ENCODE peak calls at places on chromosome 1, in four cellular contexts. F, Z, B and P are unnamed samples.

GRCh38 chr1:30562559-30562958 is 160.8 kb downstream of the MATN1 start:
- DNase-seq in B (no peak), F (no peak), Z (no peak), P (no peak)

GRCh38 chr1:62377043-62377562 is 57.9 kb upstream of the KANK4 start:
- DNase-seq in Z (no peak), B (no peak), F (no peak), P (peak)

GRCh38 chr1:233610628-233611027 is 3.3 kb upstream of the KCNK1 start:
- DNase-seq in Z (no peak), B (no peak), F (no peak), P (no peak)

GRCh38 chr1:145993618-145994390 is 2.6 kb downstream of the TXNIP start:
- DNase-seq in B (no peak), F (no peak), Z (no peak), P (no peak)

GRCh38 chr1:94819584-94819944 is 593 bp upstream of the SLC44A3 start:
- DNase-seq in B (no peak), F (no peak), Z (no peak), P (no peak)

GRCh38 chr1:13664451-13664850 is 35.5 kb upstream of the PRDM2 start:
- DNase-seq in Z (no peak), F (no peak), B (no peak), P (no peak)

GRCh38 chr1:207868769-207869721 is 41.9 kb downstream of the CD34 start:
- DNase-seq in F (peak), B (peak), Z (peak), P (peak)

GRCh38 chr1:113372546-113372945 is 17.8 kb upstream of the MAGI3 start:
- DNase-seq in B (no peak), Z (no peak), F (no peak), P (no peak)

GRCh38 chr1:87113313-87113712 is 198.9 kb downstream of the HS2ST1 start:
- DNase-seq in B (no peak), Z (no peak), F (peak), P (no peak)

GRCh38 chr1:61566177-61566576 is 158.8 kb downstream of the TM2D1 start:
- DNase-seq in Z (no peak), F (no peak), B (no peak), P (no peak)

GRCh38 chr1:203402609-203403337 is 51.9 kb upstream of the FMOD start:
- DNase-seq in B (no peak), Z (no peak), F (peak), P (no peak)

GRCh38 chr1:98001764-98002163 is 80.9 kb upstream of the DPYD start:
- DNase-seq in B (no peak), F (peak), Z (no peak), P (no peak)

GRCh38 chr1:3736708-3737107 is 15.5 kb upstream of the CCDC27 start:
- DNase-seq in F (no peak), B (no peak), Z (no peak), P (no peak)

GRCh38 chr1:2587071-2587859 is 688 bp downstream of the PRXL2B start:
- DNase-seq in B (no peak), F (peak), Z (peak), P (no peak)

GRCh38 chr1:84103197-84103992 is 40.7 kb upstream of the PRKACB start:
- DNase-seq in F (peak), B (no peak), Z (peak), P (no peak)

GRCh38 chr1:5189384-5189783 is 535.0 kb downstream of the AJAP1 start:
- DNase-seq in F (no peak), B (no peak), Z (no peak), P (no peak)

GRCh38 chr1:109623601-109624161 is 4.0 kb downstream of the AMPD2 start:
- DNase-seq in B (no peak), F (no peak), Z (no peak), P (peak)

GRCh38 chr1:50418600-50419109 is 4.6 kb downstream of the DMRTA2 start:
- DNase-seq in F (no peak), Z (no peak), B (no peak), P (no peak)

GRCh38 chr1:211738709-211739301 is 63.4 kb upstream of the NEK2 start:
- DNase-seq in Z (peak), F (no peak), B (no peak), P (no peak)

GRCh38 chr1:221418346-221418745 is 323.5 kb downstream of the DUSP10 start:
- DNase-seq in Z (no peak), F (peak), B (no peak), P (no peak)

GRCh38 chr1:75273110-75273509 is 138.9 kb downstream of the LHX8 start:
- DNase-seq in F (no peak), B (no peak), Z (no peak), P (no peak)

GRCh38 chr1:143497374-143497747 is 474.4 kb downstream of the FAM72C start:
- DNase-seq in B (no peak), Z (no peak), F (no peak), P (no peak)

GRCh38 chr1:40662864-40663263 is 2.6 kb downstream of the RIMS3 start:
- DNase-seq in Z (peak), F (no peak), B (no peak), P (no peak)

GRCh38 chr1:117642963-117643362 is 37.1 kb downstream of the TENT5C start:
- DNase-seq in B (peak), F (no peak), Z (peak), P (no peak)

GRCh38 chr1:100535264-100535663 is 2.7 kb upstream of the GPR88 start:
- DNase-seq in F (no peak), Z (no peak), B (no peak), P (no peak)

DNA sequence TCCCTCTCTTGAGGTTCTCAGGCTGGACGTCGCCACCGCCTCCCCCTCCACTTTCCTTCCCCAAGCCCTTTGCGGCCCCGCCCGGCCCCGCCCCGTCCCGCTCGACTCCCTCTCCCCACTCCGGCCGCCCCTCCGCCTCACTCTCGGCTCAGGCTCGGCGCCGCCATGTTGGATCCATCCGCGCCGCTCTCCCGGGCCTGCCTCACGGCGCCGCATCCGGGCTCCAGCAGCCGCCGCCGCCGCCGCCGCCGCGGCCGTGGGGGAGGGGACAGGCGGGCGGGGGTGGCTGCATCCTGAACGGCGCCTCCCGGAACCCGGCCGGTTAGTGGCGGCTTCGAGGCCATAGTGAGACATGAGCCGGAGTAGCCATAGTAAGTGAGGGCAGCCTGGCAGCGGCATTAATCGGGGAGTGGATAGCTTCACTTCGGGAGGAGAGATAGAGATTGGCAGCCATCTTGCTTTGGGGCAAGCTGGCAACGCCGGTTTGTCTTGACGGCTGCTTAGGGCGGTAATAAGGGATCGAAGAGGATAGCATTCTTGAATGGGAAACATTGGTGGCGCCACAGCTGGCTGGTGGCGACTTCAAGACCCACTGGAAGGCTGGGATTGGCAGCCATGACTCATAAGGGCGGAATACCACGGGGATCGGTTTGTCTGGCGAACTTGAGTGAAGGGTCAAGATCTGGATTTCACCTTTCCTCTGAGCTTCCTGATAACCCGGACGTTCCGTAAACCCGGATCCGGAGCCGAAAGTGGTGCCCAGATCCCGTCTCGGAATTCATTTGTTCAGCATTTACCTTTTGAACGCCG is at the start of gene DEDD:
- DNase-seq in F (peak), Z (peak), B (peak), P (peak)
- TF ChIP-seq CTCF in F (no peak), Z (no peak), B (no peak), P (peak)

DNA sequence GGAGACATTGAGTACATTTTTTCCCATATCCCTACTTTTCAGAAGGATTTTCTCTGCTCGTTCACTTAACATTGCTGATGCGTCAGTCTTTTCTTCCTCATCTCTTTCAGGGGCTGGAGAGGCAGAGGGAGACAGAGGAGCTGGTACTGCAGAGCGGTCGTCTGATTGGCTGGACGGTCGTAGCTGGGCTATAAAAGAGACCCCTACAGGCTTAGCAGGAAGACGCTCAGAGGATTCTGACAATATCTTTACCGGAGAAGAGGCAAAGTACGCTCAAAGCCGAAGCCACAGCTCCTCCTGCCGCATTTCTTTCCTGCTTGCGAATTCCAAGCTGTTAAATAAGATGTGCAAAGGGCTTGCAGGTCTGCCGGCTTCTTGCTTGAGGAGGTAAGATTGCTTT is at the start of gene RGS4:
- DNase-seq in B (no peak), F (peak), Z (no peak), P (peak)
- TF ChIP-seq CTCF in B (no peak), F (peak), Z (no peak), P (peak)

GRCh38 chr1:181181792-181182585 is 93.5 kb downstream of the IER5 start:
- DNase-seq in Z (no peak), B (peak), F (no peak), P (peak)
- TF ChIP-seq CTCF in Z (no peak), B (no peak), F (no peak), P (no peak)

GRCh38 chr1:1014896-1015681 is 1.8 kb downstream of the ISG15 start:
- DNase-seq in Z (peak), B (no peak), F (no peak), P (no peak)
- TF ChIP-seq CTCF in Z (peak), B (no peak), F (peak), P (peak)

GRCh38 chr1:225343618-225344017 is 84.2 kb downstream of the LBR start:
- DNase-seq in F (peak), Z (no peak), B (no peak), P (no peak)
- TF ChIP-seq CTCF in F (peak), Z (no peak), B (no peak), P (peak)

GRCh38 chr1:111199329-111199728 is 1.1 kb downstream of the DENND2D start:
- DNase-seq in B (no peak), Z (no peak), F (no peak), P (no peak)
- TF ChIP-seq CTCF in B (no peak), Z (no peak), F (no peak), P (no peak)

DNA sequence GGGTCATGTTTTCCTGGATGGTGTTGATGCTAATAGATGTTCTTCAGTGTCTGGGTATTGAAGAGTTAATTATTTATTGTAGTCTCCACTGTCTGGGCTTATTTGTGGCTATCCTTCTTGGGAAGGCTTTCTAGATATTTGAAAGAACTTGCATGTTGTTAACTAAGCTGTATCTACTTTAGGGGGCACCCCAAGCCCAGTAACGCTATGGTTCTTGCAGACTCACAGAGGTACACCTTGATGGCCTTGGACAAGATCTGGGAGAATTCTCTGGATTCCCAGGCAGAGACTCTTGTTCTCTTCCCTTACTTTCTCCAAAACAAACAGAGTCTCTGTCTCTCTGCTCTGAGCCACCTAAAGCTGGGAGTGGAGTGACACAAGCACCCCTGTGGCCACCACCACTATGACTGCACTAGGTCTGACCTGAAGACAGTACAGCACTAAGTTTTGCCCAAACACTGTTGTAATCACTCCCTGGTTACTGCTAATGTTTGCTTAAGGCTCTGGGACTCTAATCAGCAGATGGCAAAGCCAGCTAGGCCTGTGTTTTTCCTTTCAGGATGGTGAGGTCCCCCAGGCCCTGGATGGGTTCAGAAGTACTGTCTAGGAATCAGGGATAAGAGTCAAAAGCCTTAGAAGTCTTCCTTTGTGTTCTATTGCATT is 76.5 kb upstream of the C1orf21 start:
- DNase-seq in F (no peak), B (no peak), Z (peak), P (no peak)
- TF ChIP-seq CTCF in F (no peak), B (no peak), Z (no peak), P (no peak)

DNA sequence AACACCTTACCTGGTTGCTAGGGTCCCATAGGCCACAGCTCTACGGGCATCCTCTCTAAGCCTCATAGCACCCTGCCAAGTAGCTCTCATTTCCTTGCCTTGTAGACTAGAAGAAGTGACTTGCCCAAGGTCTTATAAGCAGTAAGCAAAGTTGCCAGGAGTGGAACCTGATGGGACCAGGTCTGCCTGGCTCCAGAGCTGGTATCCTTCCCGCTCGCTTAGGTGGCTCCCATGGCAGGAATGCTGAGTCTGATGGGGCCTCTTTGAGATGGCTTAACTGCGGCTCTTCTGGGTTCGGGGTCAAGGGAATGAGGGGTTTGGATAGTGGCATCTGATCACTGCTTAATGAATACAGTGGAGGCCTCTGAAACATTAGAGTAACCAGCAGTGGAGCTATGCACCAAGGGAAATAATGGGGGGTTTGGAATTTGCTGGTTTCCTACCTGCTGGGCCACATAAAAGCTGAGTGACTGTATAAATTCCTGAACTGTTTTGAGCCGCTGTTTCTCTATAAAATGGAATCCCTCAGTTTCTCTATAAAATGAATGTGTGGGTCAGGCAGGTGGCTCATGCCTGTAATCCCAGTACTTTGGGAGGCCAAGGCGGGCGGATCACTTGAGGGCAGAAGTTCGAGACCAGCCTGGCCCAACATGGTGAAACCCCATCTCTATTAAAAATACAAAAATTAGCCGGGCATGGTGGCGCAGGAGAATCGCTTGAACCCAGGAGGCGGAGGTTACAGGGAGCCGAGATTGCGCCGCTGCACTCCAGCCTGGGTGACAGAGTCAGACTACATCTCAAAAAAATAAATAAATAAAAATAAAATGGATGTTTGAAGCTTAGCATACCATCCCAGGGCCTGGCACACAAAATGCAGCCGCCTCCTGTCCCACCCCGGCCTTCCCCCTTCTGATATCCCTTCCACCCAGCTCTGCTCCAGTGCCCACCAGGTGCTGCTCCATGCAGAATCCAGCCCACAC is 12.4 kb downstream of the FAM151A start:
- DNase-seq in F (no peak), Z (no peak), B (no peak), P (no peak)
- TF ChIP-seq CTCF in F (no peak), Z (no peak), B (no peak), P (no peak)

GRCh38 chr1:20359451-20360330 is 69.0 kb downstream of the VWA5B1 start:
- DNase-seq in B (no peak), F (no peak), Z (peak), P (no peak)

GRCh38 chr1:20362856-20363255 is 72.2 kb downstream of the VWA5B1 start:
- DNase-seq in F (no peak), B (no peak), Z (no peak), P (no peak)

GRCh38 chr1:20361401-20361800 is 70.7 kb downstream of the VWA5B1 start:
- DNase-seq in Z (no peak), F (peak), B (no peak), P (no peak)

GRCh38 chr1:20358761-20359263 is 68.1 kb downstream of the VWA5B1 start:
- DNase-seq in Z (no peak), B (no peak), F (peak), P (no peak)

DNA sequence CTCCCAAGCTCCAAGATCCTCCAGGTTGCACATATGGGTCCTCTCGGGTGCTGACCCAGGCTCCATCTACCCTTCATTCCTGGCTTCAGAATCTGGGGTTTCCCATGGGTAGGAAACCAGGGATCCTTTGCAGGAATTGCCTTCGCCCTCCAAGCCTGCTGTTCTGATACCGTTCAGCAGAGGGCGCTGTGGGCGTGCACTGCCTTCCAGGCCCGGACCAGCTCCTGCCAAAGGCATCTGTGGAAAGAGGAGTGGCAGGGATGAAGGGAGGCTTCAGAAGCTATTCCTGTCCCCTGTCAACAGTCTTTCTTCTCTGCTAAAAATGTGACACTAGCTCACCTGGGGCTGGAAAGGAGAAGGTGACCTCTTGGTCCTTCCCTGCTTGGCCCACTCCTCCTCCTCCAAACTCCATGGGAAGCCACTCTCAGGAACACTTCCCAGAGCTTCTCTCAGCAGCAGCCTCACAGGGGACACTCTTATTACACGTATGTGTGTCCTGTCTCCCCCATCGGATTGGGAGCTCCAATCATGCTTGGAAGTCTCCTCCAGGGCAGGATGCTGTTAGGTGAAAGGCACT is 71.2 kb downstream of the VWA5B1 start:
- DNase-seq in B (no peak), F (peak), Z (peak), P (no peak)
- TF ChIP-seq CTCF in B (peak), F (peak), Z (peak), P (peak)

DNA sequence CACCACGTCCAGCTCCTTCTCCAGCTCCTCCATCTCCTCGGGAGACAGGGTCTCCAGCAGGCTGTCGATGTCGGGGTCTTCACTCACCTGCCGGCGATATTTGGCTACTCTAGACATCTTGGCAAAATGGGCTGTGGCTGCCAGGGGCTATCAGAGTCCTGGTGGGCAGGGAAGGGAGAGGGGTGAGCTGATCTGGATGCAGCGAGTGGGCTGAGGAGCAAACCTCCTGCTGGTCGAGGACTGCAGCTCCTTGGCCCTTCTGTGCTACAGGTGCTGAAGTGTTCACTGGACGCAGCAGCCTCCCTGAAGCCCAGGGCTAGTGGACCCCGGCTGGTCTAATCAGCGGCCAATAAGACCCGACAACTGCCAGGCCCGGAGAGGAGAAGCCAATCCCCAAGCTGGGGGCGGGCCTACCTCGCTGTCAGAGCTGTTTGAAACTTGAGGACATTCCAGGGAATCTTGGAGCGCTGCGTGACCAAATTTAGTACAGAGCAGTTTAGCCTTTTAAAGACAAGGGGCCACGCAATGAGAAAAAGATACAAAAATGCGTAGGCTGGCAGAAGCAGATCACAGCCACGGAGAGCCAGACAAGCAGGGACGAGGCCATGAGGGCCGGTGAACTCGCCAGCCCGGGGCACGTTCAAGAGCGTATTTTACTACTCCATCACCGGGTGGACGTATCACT is at the start of gene LMOD1:
- DNase-seq in Z (peak), B (peak), F (peak), P (peak)
- TF ChIP-seq CTCF in Z (no peak), B (no peak), F (no peak), P (no peak)